ENCODE peak calls at places on chromosomes 4 and X, in nine cellular contexts. Z is right atrium auricular region; E is cardiac muscle cell; I is lower lobe of right lung; T is CD4-positive, alpha-beta T cell; A is H9; M is astrocyte; D is hepatocyte; R is psoas muscle. Y is an unnamed sample.

GRCh38 chr4:113960684-113961321 is 18.6 kb downstream of the ARSJ start:
- DNase-seq in Z (no peak), E (no peak), I (no peak), T (no peak), A (no peak), M (no peak), D (no peak), R (no peak), Y (no peak)

GRCh38 chr4:26826721-26827120 is 33.9 kb upstream of the STIM2 start:
- DNase-seq in Z (no peak), E (peak; percentile 68), I (no peak), T (no peak), A (no peak), M (no peak), D (no peak), R (no peak), Y (no peak)

GRCh38 chr4:112897548-112897947 is 151.9 kb upstream of the ANK2 start:
- DNase-seq in Z (no peak), E (peak; percentile 6), I (no peak), T (no peak), A (peak; percentile 44), M (no peak), D (no peak), R (no peak), Y (no peak)

GRCh38 chrX:39453847-39454645 is 643.7 kb downstream of the BCOR start:
- DNase-seq in Z (no peak), E (no peak), I (no peak), T (no peak), A (no peak), M (no peak), D (peak; percentile 28), R (no peak), Y (no peak)

GRCh38 chr4:101136373-101137370 is 210.7 kb downstream of the PPP3CA start:
- DNase-seq in Z (no peak), E (no peak), I (no peak), T (no peak), A (no peak), M (no peak), D (no peak), R (no peak), Y (no peak)

GRCh38 chr4:77451530-77451929 is 154.1 kb upstream of the CXCL13 start:
- DNase-seq in Z (no peak), E (no peak), I (no peak), T (no peak), A (no peak), M (no peak), D (no peak), R (no peak), Y (no peak)

GRCh38 chr4:17448689-17449088 is 63.2 kb downstream of the QDPR start:
- DNase-seq in Z (no peak), E (peak; percentile 73), I (no peak), T (no peak), A (no peak), M (peak; percentile 72), D (no peak), R (no peak), Y (no peak)

GRCh38 chrX:154541896-154542722 is 4.5 kb downstream of the G6PD start:
- DNase-seq in Z (peak; percentile 95), E (peak; percentile 95), I (peak; percentile 73), T (no peak), A (no peak), M (peak; percentile 80), D (peak; percentile 68), R (peak; percentile 85), Y (peak; percentile 70)

GRCh38 chr4:42515156-42515884 is 118.0 kb downstream of the SHISA3 start:
- DNase-seq in Z (no peak), E (peak; percentile 70), I (no peak), T (no peak), A (no peak), M (peak; percentile 54), D (no peak), R (no peak), Y (no peak)

GRCh38 chr4:101818362-101818761 is 27.8 kb downstream of the BANK1 start:
- DNase-seq in Z (no peak), E (peak; percentile 73), I (no peak), T (no peak), A (no peak), M (peak; percentile 78), D (no peak), R (no peak), Y (peak; percentile 34)

GRCh38 chr4:13851541-13851940 is 224.0 kb upstream of the BOD1L1 start:
- DNase-seq in Z (no peak), E (no peak), I (no peak), T (no peak), A (no peak), M (no peak), D (no peak), R (no peak), Y (no peak)

GRCh38 chrX:42096262-42096939 is 173.0 kb upstream of the CASK start:
- DNase-seq in Z (peak; percentile 78), E (peak; percentile 98), I (peak; percentile 58), T (no peak), A (no peak), M (peak; percentile 97), D (peak; percentile 77), R (no peak), Y (peak; percentile 70)

GRCh38 chrX:72604112-72604511 is 31.5 kb upstream of the HDAC8 start:
- DNase-seq in Z (no peak), E (no peak), I (no peak), T (no peak), A (no peak), M (no peak), D (no peak), R (no peak), Y (no peak)

GRCh38 chrX:72604705-72605104 is 32.1 kb upstream of the HDAC8 start:
- DNase-seq in Z (no peak), E (no peak), I (no peak), T (no peak), A (no peak), M (no peak), D (no peak), R (no peak), Y (no peak)

GRCh38 chrX:72609313-72609712 is 36.7 kb upstream of the HDAC8 start:
- DNase-seq in Z (no peak), E (peak; percentile 34), I (no peak), T (no peak), A (no peak), M (no peak), D (peak; percentile 10), R (no peak), Y (no peak)
- TF ChIP-seq CTCF in Z (peak; percentile 22), E (peak; percentile 24), I (no peak), T (no peak), A (peak; percentile 43), M (no peak), D (peak; percentile 14), R (peak; percentile 16), Y (peak; percentile 7)

GRCh38 chr4:141134586-141134985 is 1.3 kb upstream of the RNF150 start:
- DNase-seq in Z (no peak), E (no peak), I (no peak), T (no peak), A (no peak), M (no peak), D (no peak), R (no peak), Y (no peak)
- H3K27me3 ChIP-seq in Z (no peaks in the 10 kb centered on the region), E (peaks cover 10% of the 10 kb centered on the region), I (peaks cover 46% of the 10 kb centered on the region), T (peaks cover 71% of the 10 kb centered on the region), A (no peaks in the 10 kb centered on the region), M (no peaks in the 10 kb centered on the region), D (peaks cover 52% of the 10 kb centered on the region), R (no peaks in the 10 kb centered on the region), Y (no peaks in the 10 kb centered on the region)

GRCh38 chr4:108116423-108117168 is 52.1 kb downstream of the LEF1 start:
- DNase-seq in Z (no peak), E (no peak), I (no peak), T (peak; percentile 36), A (no peak), M (no peak), D (no peak), R (no peak), Y (no peak)

GRCh38 chr4:108114503-108114902 is 54.2 kb downstream of the LEF1 start:
- DNase-seq in Z (no peak), E (no peak), I (no peak), T (no peak), A (no peak), M (no peak), D (peak; percentile 24), R (no peak), Y (no peak)

GRCh38 chr4:108113229-108113628 is 55.5 kb downstream of the LEF1 start:
- DNase-seq in Z (no peak), E (no peak), I (no peak), T (peak; percentile 72), A (no peak), M (no peak), D (no peak), R (peak; percentile 32), Y (no peak)

GRCh38 chr4:108117473-108118182 is 51.1 kb downstream of the LEF1 start:
- DNase-seq in Z (no peak), E (peak; percentile 5), I (no peak), T (no peak), A (peak; percentile 73), M (no peak), D (no peak), R (peak; percentile 19), Y (no peak)

GRCh38 chr4:108115168-108115526 is 53.6 kb downstream of the LEF1 start:
- DNase-seq in Z (no peak), E (no peak), I (no peak), T (no peak), A (no peak), M (no peak), D (no peak), R (no peak), Y (no peak)
- TF ChIP-seq CTCF in Z (no peak), E (no peak), I (no peak), T (no peak), A (no peak), M (no peak), D (no peak), R (no peak), Y (no peak)

GRCh38 chr4:94758700-94759399 is 1.1 kb downstream of the BMPR1B start:
- DNase-seq in Z (no peak), E (no peak), I (no peak), T (no peak), A (peak; percentile 52), M (peak; percentile 6), D (no peak), R (no peak), Y (no peak)

GRCh38 chr4:94758141-94758699 is 465 bp downstream of the BMPR1B start:
- DNase-seq in Z (no peak), E (peak; percentile 22), I (peak; percentile 62), T (no peak), A (peak; percentile 81), M (peak; percentile 12), D (peak; percentile 54), R (peak; percentile 61), Y (no peak)

GRCh38 chr4:94762326-94762725 is 4.6 kb downstream of the BMPR1B start:
- DNase-seq in Z (no peak), E (no peak), I (no peak), T (no peak), A (no peak), M (no peak), D (no peak), R (no peak), Y (no peak)

GRCh38 chr4:94759767-94760211 is 2.0 kb downstream of the BMPR1B start:
- DNase-seq in Z (no peak), E (no peak), I (no peak), T (no peak), A (no peak), M (no peak), D (no peak), R (no peak), Y (no peak)

GRCh38 chr4:94757192-94758140 is at the start of gene BMPR1B:
- DNase-seq in Z (no peak), E (peak; percentile 70), I (no peak), T (no peak), A (peak; percentile 30), M (peak; percentile 72), D (peak; percentile 62), R (no peak), Y (no peak)
- H3K27me3 ChIP-seq in Z (peaks cover 5% of the 10 kb centered on the region), E (peaks cover 95% of the 10 kb centered on the region), I (peaks cover 38% of the 10 kb centered on the region), T (peaks cover 77% of the 10 kb centered on the region), A (peaks cover 10% of the 10 kb centered on the region), M (no peaks in the 10 kb centered on the region), D (peaks cover 60% of the 10 kb centered on the region), R (no peaks in the 10 kb centered on the region), Y (peaks cover 21% of the 10 kb centered on the region)